ENCODE peak calls at places on chromosomes 4 and X, in five cellular contexts. Z, A, X, W and I are unnamed samples.
A peak's percentile ranks its signal among the peaks of the same experiment; 100 is the strongest.

GRCh38 chrX:138082881-138083280 is 517.0 kb downstream of the ZIC3 start:
- DNase-seq in Z (no peak), X (no peak), W (no peak), A (no peak), I (no peak)

GRCh38 chr4:141099326-141099725 is 33.9 kb downstream of the RNF150 start:
- DNase-seq in Z (no peak), W (no peak), A (no peak), X (no peak), I (no peak)

GRCh38 chr4:70511365-70511764 is 7.0 kb upstream of the AMTN start:
- DNase-seq in Z (no peak), W (no peak), X (no peak), A (no peak), I (no peak)

GRCh38 chr4:2741626-2742025 is 14.5 kb downstream of the TNIP2 start:
- DNase-seq in W (no peak), A (no peak), X (no peak), Z (no peak), I (no peak)

GRCh38 chr4:9996319-9997110 is 24.8 kb downstream of the SLC2A9 start:
- DNase-seq in Z (no peak), X (no peak), A (no peak), W (no peak), I (no peak)

GRCh38 chr4:66794635-66795034 is 750.7 kb downstream of the CENPC start:
- DNase-seq in W (no peak), Z (no peak), X (no peak), A (no peak), I (no peak)

GRCh38 chr4:133148690-133149363 is at the start of gene PCDH10:
- DNase-seq in A (peak; percentile 61), W (no peak), Z (peak; percentile 97), X (peak; percentile 41), I (peak; percentile 96)

GRCh38 chr4:95637047-95637600 is 88.4 kb upstream of the UNC5C start:
- DNase-seq in W (no peak), X (no peak), Z (no peak), A (no peak), I (peak; percentile 28)

GRCh38 chrX:101485212-101486064 is at the start of gene ARMCX4:
- DNase-seq in Z (peak; percentile 81), W (peak; percentile 9), X (no peak), A (peak; percentile 32), I (peak; percentile 53)

GRCh38 chr4:26746742-26747351 is 113.8 kb upstream of the STIM2 start:
- DNase-seq in A (peak; percentile 39), Z (no peak), X (no peak), W (no peak), I (no peak)